ENCODE peak calls at places on chromosomes 11 and 22, in six cellular contexts. X is K562, Q is H1, R is A549, V is GM12878, P is IMR-90. A is an unnamed sample.

GRCh38 chr11:108618529-108618928 is 25.0 kb upstream of the EXPH5 start:
- DNase-seq in Q (no peak), R (no peak), V (no peak), X (no peak), P (no peak), A (no peak)

GRCh38 chr11:78797559-78797958 is 222.9 kb upstream of the NARS2 start:
- DNase-seq in Q (no peak), X (no peak), P (no peak), R (no peak), V (no peak), A (no peak)

GRCh38 chr11:124108158-124108557 is 7.1 kb upstream of the VWA5A start:
- DNase-seq in X (peak), R (peak), V (no peak), P (peak), Q (no peak), A (peak)

GRCh38 chr11:18304745-18305144 is 17.2 kb downstream of the HPS5 start:
- DNase-seq in V (no peak), P (no peak), R (no peak), X (no peak), Q (no peak), A (no peak)

GRCh38 chr11:47185305-47186075 is 744 bp downstream of the PACSIN3 start:
- DNase-seq in P (peak), R (peak), Q (peak), V (no peak), X (peak), A (no peak)

GRCh38 chr22:22754961-22755777 is 110.8 kb downstream of the GGTLC2 start:
- DNase-seq in P (no peak), V (no peak), Q (no peak), X (no peak), R (no peak), A (no peak)

GRCh38 chr11:103636232-103636631 is 400.2 kb upstream of the DDI1 start:
- DNase-seq in X (no peak), R (no peak), P (no peak), V (no peak), Q (no peak), A (no peak)

GRCh38 chr11:108115495-108116140 is 5.7 kb upstream of the ACAT1 start:
- DNase-seq in Q (no peak), X (no peak), V (no peak), R (peak), P (peak), A (no peak)

GRCh38 chr11:65867284-65868071 is 5.1 kb downstream of the EFEMP2 start:
- DNase-seq in X (peak), Q (no peak), R (no peak), V (no peak), P (no peak), A (no peak)

GRCh38 chr11:42951266-42951665 is 360.5 kb upstream of the API5 start:
- DNase-seq in Q (no peak), V (no peak), P (no peak), X (no peak), R (no peak), A (no peak)

GRCh38 chr11:63504933-63505586 is 824 bp upstream of the LGALS12 start:
- DNase-seq in Q (no peak), R (no peak), V (no peak), X (no peak), P (no peak), A (no peak)

GRCh38 chr11:65013692-65014145 is 241 bp upstream of the ARL2 start:
- DNase-seq in R (peak), X (peak), V (peak), P (peak), Q (peak), A (peak)

GRCh38 chr11:71247551-71248250 is 4.7 kb downstream of the SHANK2 start:
- DNase-seq in P (no peak), R (no peak), X (no peak), Q (no peak), V (no peak), A (no peak)

GRCh38 chr11:107712342-107712741 is 486 bp upstream of the SLN start:
- DNase-seq in X (no peak), P (no peak), V (no peak), R (no peak), Q (no peak), A (no peak)

GRCh38 chr22:49788492-49788891 is 39.2 kb downstream of the BRD1 start:
- DNase-seq in P (no peak), Q (no peak), R (no peak), X (no peak), V (no peak), A (no peak)

DNA sequence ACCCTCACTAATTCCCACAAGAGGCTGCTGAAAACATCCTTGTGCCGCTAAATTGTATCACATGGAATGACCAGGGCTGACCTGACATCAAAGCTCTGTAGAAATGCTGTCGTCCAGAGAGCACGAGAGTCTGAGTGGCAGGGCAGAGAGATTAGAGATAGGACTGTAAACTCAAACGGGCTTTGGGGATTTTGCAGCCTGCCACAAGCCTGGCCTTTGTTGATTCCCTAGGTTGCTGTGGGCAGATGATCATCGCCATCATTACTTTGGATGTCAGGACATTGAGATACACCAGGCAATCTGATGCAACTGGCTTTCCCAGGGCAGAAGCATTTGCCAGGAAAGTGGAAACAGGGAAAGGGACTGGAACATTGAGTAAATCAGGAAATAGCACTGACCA is 131.6 kb downstream of the ETS1 start:
- DNase-seq in X (no peak), P (no peak), R (no peak), Q (no peak), V (no peak), A (no peak)
- TF ChIP-seq RAD21 in X (no peak), P (no peak), R (no peak), Q (no peak), V (no peak), A (no peak)

GRCh38 chr22:42214625-42215415 is 55.6 kb downstream of the TCF20 start:
- DNase-seq in V (no peak), X (no peak), R (no peak), P (no peak), Q (no peak), A (no peak)

GRCh38 chr22:42222140-42222539 is 48.3 kb downstream of the TCF20 start:
- DNase-seq in Q (no peak), V (no peak), R (no peak), P (no peak), X (no peak), A (no peak)

GRCh38 chr22:42217019-42217751 is 53.3 kb downstream of the TCF20 start:
- DNase-seq in X (no peak), P (peak), Q (no peak), R (peak), V (peak), A (no peak)

GRCh38 chr22:42217752-42218280 is 52.6 kb downstream of the TCF20 start:
- DNase-seq in V (no peak), P (peak), R (no peak), Q (peak), X (no peak), A (no peak)
- H3K4me3 ChIP-seq in V (no peak), P (no peak), R (no peak), Q (no peak), X (no peak), A (no peak)

GRCh38 chr22:23857606-23858483 is at the start of gene SLC2A11:
- DNase-seq in R (peak), Q (peak), P (peak), V (peak), X (peak), A (peak)
- H3K27ac ChIP-seq in R (peak), Q (peak), P (peak), V (peak), X (peak), A (peak)

DNA sequence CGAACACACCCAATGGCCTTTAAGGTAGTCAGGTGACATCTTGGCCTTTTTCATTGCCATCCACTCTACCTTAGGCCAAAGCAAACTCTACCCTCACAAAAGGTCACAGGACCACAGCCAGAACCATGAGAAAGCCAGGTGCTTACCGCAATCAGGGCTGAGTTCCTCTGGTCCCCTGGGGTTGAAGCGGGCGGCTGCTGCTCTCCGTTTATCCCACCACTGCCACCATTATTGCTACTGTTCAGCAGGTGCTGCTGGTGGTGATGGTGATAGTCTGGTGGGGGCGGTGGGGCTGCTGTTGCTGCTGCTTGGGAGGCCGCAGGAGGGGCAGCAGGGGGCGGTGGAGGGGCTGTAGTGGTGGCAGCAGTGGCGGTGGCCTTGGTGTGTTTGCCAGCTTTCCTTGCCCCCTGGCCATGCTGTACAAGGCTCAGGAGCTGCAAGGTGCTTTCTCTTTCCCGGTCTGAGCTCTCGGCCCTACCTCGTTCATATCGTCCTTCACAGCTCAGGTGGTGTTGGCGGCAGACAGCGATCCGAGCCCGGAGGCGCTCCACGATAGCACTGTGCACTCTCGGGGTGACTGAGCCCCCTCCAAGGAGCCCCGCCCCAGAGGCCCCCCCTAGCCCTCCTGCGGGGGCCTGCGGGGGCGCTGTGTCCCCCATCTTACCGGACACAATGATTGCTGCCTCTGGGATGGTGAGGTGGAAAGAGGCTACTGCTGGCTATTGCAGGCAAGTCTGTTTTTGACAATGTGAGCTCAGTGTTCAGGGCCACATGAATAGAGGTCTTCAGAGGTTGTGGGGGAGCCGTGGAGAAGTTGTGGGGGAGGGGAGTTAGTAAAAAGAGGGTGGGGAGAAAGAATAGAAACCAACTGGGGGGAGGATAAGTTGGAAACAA is 1.5 kb downstream of the MAML2 start:
- DNase-seq in Q (no peak), V (no peak), R (peak), X (peak), P (peak), A (no peak)
- TF ChIP-seq RAD21 in Q (no peak), V (peak), R (no peak), X (peak), P (peak), A (peak)

DNA sequence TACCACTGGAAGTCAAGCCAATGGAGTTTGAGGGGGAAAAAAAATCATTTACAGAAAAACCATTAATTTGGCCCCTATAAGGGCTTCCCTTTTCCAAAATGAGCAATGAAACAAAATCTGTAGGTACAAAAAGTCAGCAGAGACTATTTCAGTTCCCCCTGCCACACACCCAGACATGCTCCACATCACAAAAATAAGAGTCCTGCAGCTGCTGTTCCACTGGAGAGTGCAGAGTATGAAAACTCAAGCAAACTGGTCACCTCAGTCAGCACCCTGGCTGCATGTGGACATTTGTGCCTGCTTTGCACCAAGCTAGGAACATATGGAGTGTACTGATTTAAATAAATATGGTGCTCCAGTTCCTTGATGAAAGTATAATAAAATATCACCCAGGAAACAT is 15.1 kb downstream of the POU2AF1 start:
- DNase-seq in Q (no peak), R (no peak), X (no peak), P (no peak), V (no peak), A (no peak)
- H3K4me3 ChIP-seq in Q (no peak), R (no peak), X (no peak), P (no peak), V (no peak), A (no peak)

DNA sequence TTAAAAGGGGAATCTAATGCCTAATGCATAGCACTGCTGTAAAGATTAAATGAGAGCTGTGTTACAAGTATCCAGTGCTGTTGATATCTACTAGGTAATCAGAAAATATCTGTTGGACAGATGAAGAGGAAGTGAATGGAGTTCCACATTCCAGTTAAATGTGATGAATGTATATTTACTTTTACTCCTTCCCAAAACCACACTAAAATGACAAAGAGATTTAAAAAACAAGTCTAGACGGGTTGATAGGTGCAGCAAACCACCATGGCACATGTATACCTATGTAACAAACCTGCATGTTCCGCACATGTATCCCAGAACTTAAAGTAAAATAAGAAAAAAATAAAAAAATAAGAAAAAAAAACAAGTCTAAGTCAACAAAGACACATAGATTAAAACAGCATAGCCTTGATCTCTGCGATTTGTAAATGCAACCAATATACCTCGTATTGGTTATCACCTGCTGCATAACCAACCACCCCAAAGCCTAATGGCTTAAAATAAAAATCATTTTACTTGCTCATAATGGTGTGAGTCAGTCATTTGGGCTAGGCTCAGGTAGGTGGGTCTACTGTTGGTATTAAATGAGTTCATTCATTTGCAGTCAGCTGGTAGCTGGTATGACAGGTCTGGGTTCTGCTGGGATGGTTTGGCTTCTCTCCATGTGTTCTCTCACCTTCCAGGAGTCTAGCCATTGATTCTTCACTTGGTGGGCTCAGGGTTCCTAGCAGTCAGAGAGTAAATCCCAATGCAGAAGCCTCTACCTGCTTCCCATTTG is 39.7 kb upstream of the SLC6A5 start:
- DNase-seq in Q (no peak), R (no peak), X (no peak), V (no peak), P (no peak), A (no peak)
- H3K27ac ChIP-seq in Q (no peak), R (no peak), X (no peak), V (no peak), P (no peak), A (no peak)

DNA sequence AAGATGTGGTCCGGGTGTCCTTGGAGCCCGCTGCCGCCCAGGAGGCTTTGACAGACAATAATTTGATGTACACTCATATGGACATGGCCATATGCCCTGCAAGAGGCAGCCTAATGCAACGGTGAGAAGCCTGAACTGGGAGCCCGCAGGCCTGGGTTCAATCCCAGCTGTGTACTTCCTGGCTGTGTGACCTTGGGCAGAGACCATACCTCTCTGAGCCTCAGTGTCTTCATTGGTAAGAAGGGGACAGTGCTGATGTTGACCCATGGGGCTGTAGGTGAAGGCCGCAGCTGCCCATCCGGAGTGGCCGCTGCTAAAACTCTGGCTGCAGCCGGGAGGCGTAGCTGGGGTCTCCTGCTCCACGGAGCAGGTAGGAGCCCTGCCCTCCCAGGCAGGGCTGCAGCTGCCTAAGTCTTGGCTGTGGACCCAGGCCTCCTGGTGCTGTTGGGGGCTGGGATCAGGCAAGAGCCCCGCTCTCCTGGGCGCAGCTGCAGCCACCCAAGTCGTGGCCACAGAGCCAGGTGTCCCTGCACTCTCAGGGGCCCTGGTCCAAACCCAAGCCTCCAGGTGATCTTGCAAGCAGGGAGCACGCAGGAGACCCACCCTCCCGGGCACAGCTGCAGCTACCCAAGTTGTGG is 8.9 kb downstream of the IL2RB start:
- DNase-seq in R (no peak), X (no peak), Q (no peak), P (no peak), V (no peak), A (no peak)
- TF ChIP-seq RAD21 in R (no peak), X (no peak), Q (no peak), P (no peak), V (no peak), A (no peak)

DNA sequence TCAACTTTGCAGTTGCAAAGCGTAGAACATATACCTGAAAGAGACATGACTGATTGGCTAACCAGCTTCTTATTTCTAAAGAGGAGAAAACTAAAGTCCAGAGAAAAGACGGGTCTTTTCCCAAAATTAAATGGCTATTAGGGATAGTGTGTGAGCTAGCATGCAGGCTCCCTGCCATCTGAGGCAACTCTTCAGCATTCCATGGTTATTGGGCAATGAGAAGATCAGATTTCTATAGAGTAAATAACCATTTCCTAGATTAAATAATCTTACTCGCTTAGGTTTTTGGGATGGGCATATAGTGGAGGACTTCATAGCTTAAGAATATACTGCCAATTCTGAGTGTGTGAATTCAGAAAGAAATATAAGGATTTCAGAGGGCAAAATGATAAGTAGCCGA is 95.0 kb downstream of the PDHX start:
- DNase-seq in V (no peak), Q (no peak), P (peak), R (peak), X (no peak), A (no peak)
- H3K4me3 ChIP-seq in V (no peak), Q (no peak), P (no peak), R (no peak), X (no peak), A (no peak)

DNA sequence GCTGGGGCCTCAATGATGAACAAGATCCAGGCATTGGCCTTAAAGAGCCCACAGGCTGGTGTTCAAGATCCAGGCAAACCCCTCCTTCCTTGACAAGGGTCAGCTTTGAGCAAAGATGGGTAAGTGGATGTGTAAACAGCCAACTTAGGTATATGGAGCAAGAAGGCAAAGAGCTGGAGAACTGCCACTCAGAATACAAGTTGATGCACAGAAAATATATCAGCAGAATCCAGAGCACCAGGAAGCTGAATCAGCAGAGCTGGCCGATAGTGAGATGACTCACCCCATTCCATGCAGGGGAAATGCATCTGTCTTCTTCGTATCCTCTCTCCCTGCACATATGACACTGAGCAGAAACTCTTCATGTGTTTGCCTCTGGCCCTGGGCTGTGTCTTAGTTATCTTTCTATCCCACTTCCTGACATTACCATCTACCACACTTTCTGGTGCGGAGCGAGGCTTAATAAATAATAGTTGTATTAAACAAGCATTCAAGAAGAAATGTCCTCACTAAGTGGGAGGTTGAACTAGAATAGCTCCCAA is 57.8 kb downstream of the ENDOD1 start:
- DNase-seq in X (peak), R (peak), V (no peak), Q (no peak), P (peak), A (peak)
- H3K27ac ChIP-seq in X (peak), R (peak), V (no peak), Q (no peak), P (peak), A (no peak)

GRCh38 chr11:111982019-111982464 is 43.2 kb upstream of the DLAT start:
- DNase-seq in Q (peak), P (peak), V (peak), X (peak), R (peak), A (peak)
- TF ChIP-seq RAD21 in Q (peak), P (peak), V (peak), X (peak), R (peak), A (peak)